ENCODE peak calls at places on chromosomes 3 and 15, in nine cellular contexts. K is cardiac septum; O is RWPE1; T is stimulated activated CD4-positive, alpha-beta T cell treated with anti-CD3 and anti-CD28 coated beads, Interleukin-12 subunit alpha, Interleukin-12 subunit beta, amount 100 ng/mL, for 24 hours; Q is mammary epithelial cell; R is RPMI7951; Y is EH; X is endothelial cell of umbilical vein; G is PC-3. V is an unnamed sample.
A peak's percentile ranks its signal among the peaks of the same experiment; 100 is the strongest.

GRCh38 chr3:99487894-99488293 is 150.5 kb upstream of the COL8A1 start:
- DNase-seq in T (no peak), Y (no peak), Q (no peak), X (no peak), G (no peak), R (no peak), O (no peak), K (no peak), V (no peak)

GRCh38 chr3:172173316-172174271 is 134.2 kb downstream of the FNDC3B start:
- DNase-seq in R (no peak), Q (no peak), O (no peak), Y (no peak), G (no peak), K (no peak), X (no peak), T (no peak), V (no peak)

GRCh38 chr15:89419370-89419984 is 76.9 kb downstream of the RHCG start:
- DNase-seq in Y (peak; percentile 62), G (peak; percentile 48), O (peak; percentile 62), X (peak; percentile 23), R (peak; percentile 40), T (no peak), Q (peak; percentile 39), K (no peak), V (no peak)

GRCh38 chr3:56633602-56634371 is 49.3 kb downstream of the TASOR start:
- DNase-seq in Y (no peak), K (no peak), T (no peak), X (no peak), Q (no peak), G (no peak), R (no peak), O (no peak), V (no peak)

GRCh38 chr3:111864821-111865656 is 6.0 kb downstream of the PHLDB2 start:
- DNase-seq in R (peak; percentile 69), Q (peak; percentile 65), Y (peak; percentile 95), G (no peak), X (peak; percentile 90), O (no peak), T (no peak), K (no peak), V (no peak)

GRCh38 chr3:124927454-124928079 is 7.0 kb downstream of the MUC13 start:
- DNase-seq in R (no peak), K (no peak), T (no peak), X (no peak), Y (no peak), O (no peak), Q (no peak), G (no peak), V (no peak)

GRCh38 chr3:57961828-57962447 is 46.3 kb upstream of the FLNB start:
- DNase-seq in K (no peak), G (peak; percentile 81), Q (peak; percentile 64), Y (peak; percentile 60), X (peak; percentile 58), O (no peak), R (peak; percentile 61), T (no peak), V (no peak)

GRCh38 chr3:194472290-194472920 is 14.4 kb downstream of the ATP13A3 start:
- DNase-seq in O (peak; percentile 50), Y (peak; percentile 75), T (no peak), K (no peak), X (peak; percentile 67), R (peak; percentile 76), Q (peak; percentile 53), G (peak; percentile 85), V (no peak)

GRCh38 chr15:100349696-100350433 is 8.1 kb upstream of the ADAMTS17 start:
- DNase-seq in G (peak; percentile 92), T (peak; percentile 86), Q (peak; percentile 78), Y (peak; percentile 73), O (peak; percentile 89), X (peak; percentile 81), K (peak; percentile 97), R (peak; percentile 84), V (peak; percentile 98)

GRCh38 chr3:21705769-21706168 is 45.2 kb downstream of the ZNF385D start:
- DNase-seq in G (peak; percentile 97), O (peak; percentile 0), R (peak; percentile 53), X (no peak), Y (peak; percentile 59), Q (peak; percentile 90), K (peak; percentile 84), T (no peak), V (peak; percentile 91)

GRCh38 chr15:22892333-22892732 is 53.9 kb downstream of the NIPA2 start:
- DNase-seq in G (no peak), X (no peak), Y (no peak), O (no peak), R (no peak), T (no peak), K (no peak), Q (no peak), V (no peak)

GRCh38 chr3:59101091-59101738 is 51.4 kb upstream of the CFAP20DC start:
- DNase-seq in Q (peak; percentile 92), O (peak; percentile 54), G (peak; percentile 94), Y (peak; percentile 49), K (no peak), T (no peak), X (no peak), R (peak; percentile 94), V (no peak)

GRCh38 chr3:126536126-126536525 is 12.2 kb downstream of the CHST13 start:
- DNase-seq in R (no peak), G (no peak), X (no peak), K (peak; percentile 46), O (no peak), Y (no peak), T (no peak), Q (no peak), V (no peak)

GRCh38 chr3:196502775-196503181 is 790 bp downstream of the RNF168 start:
- DNase-seq in Y (peak; percentile 88), Q (peak; percentile 83), R (peak; percentile 92), G (peak; percentile 94), T (peak; percentile 42), X (peak; percentile 92), K (peak; percentile 80), O (peak; percentile 76), V (peak; percentile 81)

GRCh38 chr15:29889545-29890329 is 67.5 kb upstream of the TJP1 start:
- DNase-seq in T (no peak), Y (no peak), R (peak; percentile 31), G (peak; percentile 8), X (no peak), Q (no peak), O (no peak), K (no peak), V (no peak)

GRCh38 chr3:111301238-111301798 is 229.7 kb downstream of the NECTIN3 start:
- DNase-seq in K (no peak), Q (no peak), Y (peak; percentile 23), G (peak; percentile 31), T (no peak), O (no peak), R (peak; percentile 10), X (no peak), V (no peak)

GRCh38 chr3:71684752-71685151 is 40.5 kb downstream of the EIF4E3 start:
- DNase-seq in Q (peak; percentile 83), G (peak; percentile 84), Y (peak; percentile 90), T (no peak), X (peak; percentile 38), O (peak; percentile 73), R (peak; percentile 91), K (no peak), V (no peak)

GRCh38 chr3:167084566-167084965 is 295.5 kb downstream of the ZBBX start:
- DNase-seq in K (no peak), T (no peak), Y (no peak), R (no peak), X (no peak), G (no peak), Q (no peak), O (no peak), V (no peak)

V was measured in ascending aorta.